ENCODE peak calls at places on chromosomes 2 and 18, in six cellular contexts. H is astrocyte of the cerebellum, U is skeletal muscle cell, I is endodermal cell, V is AG10803, Y is hepatocyte. R is an unnamed sample.

GRCh38 chr2:61335226-61335625 is 135.7 kb downstream of the USP34 start:
- DNase-seq in U (no peak), H (no peak), V (no peak), I (no peak), Y (no peak), R (no peak)

GRCh38 chr2:67516358-67516757 is 119.2 kb downstream of the ETAA1 start:
- DNase-seq in U (no peak), V (no peak), H (no peak), I (no peak), Y (no peak), R (no peak)

GRCh38 chr18:74994502-74995403 is 214.2 kb downstream of the PTGR3 start:
- DNase-seq in H (no peak), U (no peak), Y (no peak), V (peak), I (peak), R (no peak)

GRCh38 chr2:40488101-40488598 is 36.3 kb upstream of the SLC8A1 start:
- DNase-seq in Y (peak), V (peak), U (no peak), H (no peak), I (no peak), R (peak)

GRCh38 chr2:218694405-218695145 is 16.1 kb upstream of the TTLL4 start:
- DNase-seq in V (no peak), I (no peak), H (no peak), U (no peak), Y (no peak), R (no peak)

GRCh38 chr2:235573331-235574221 is 79.7 kb downstream of the AGAP1 start:
- DNase-seq in H (no peak), I (no peak), U (no peak), Y (no peak), V (no peak), R (no peak)

GRCh38 chr2:197165020-197165419 is 145.6 kb downstream of the ANKRD44 start:
- DNase-seq in V (no peak), H (no peak), U (no peak), I (no peak), Y (no peak), R (no peak)

GRCh38 chr2:239195318-239195871 is 205.4 kb downstream of the HDAC4 start:
- DNase-seq in V (no peak), Y (no peak), H (no peak), U (no peak), I (peak), R (no peak)

GRCh38 chr18:35862115-35862640 is 110.3 kb upstream of the RMP24 start:
- DNase-seq in Y (no peak), V (no peak), H (no peak), I (peak), U (no peak), R (no peak)

GRCh38 chr2:236865052-236865451 is 220.6 kb upstream of the COPS8 start:
- DNase-seq in H (no peak), V (no peak), Y (no peak), I (no peak), U (no peak), R (no peak)

GRCh38 chr2:95669441-95669994 is 77.7 kb downstream of the TRIM43 start:
- DNase-seq in H (no peak), Y (no peak), U (no peak), V (peak), I (no peak), R (no peak)

GRCh38 chr2:176729706-176730569 is 460.7 kb downstream of the MTX2 start:
- DNase-seq in U (peak), V (peak), I (no peak), Y (peak), H (peak), R (no peak)

GRCh38 chr2:10289891-10290290 is 12.8 kb upstream of the HPCAL1 start:
- DNase-seq in H (no peak), Y (no peak), U (peak), I (no peak), V (peak), R (no peak)

GRCh38 chr2:145379934-145380333 is 860.0 kb upstream of the ZEB2 start:
- DNase-seq in U (peak), I (no peak), Y (no peak), V (no peak), H (no peak), R (no peak)

GRCh38 chr18:13136689-13137040 is 81.9 kb upstream of the LDLRAD4 start:
- DNase-seq in Y (no peak), V (no peak), H (no peak), U (no peak), I (peak), R (no peak)

GRCh38 chr2:69770193-69770702 is 28.3 kb downstream of the ANXA4 start:
- DNase-seq in V (peak), U (peak), Y (peak), I (no peak), H (peak), R (no peak)

GRCh38 chr2:7838636-7839035 is 843.2 kb upstream of the ID2 start:
- DNase-seq in I (peak), H (no peak), V (no peak), Y (no peak), U (no peak), R (no peak)

GRCh38 chr2:183543731-183544130 is 419.5 kb downstream of the NUP35 start:
- DNase-seq in H (no peak), U (no peak), V (no peak), I (no peak), Y (peak), R (no peak)

GRCh38 chr2:27175330-27175729 is 26.5 kb downstream of the TCF23 start:
- DNase-seq in Y (no peak), V (peak), U (no peak), H (no peak), I (no peak), R (no peak)

GRCh38 chr2:27856386-27856785 is 33.8 kb downstream of the RBKS start:
- DNase-seq in I (no peak), U (no peak), Y (no peak), V (no peak), H (no peak), R (no peak)

GRCh38 chr2:215685218-215685962 is 249.5 kb upstream of the FN1 start:
- DNase-seq in U (peak), V (peak), I (no peak), Y (no peak), H (no peak), R (no peak)

GRCh38 chr2:212227755-212228154 is 310.8 kb downstream of the ERBB4 start:
- DNase-seq in I (no peak), H (peak), V (peak), Y (peak), U (peak), R (peak)

GRCh38 chr2:155382781-155383180 is 684.3 kb downstream of the KCNJ3 start:
- DNase-seq in U (no peak), I (no peak), H (no peak), V (no peak), Y (peak), R (no peak)

GRCh38 chr2:68749345-68749744 is 14.7 kb downstream of the ARHGAP25 start:
- DNase-seq in Y (no peak), I (no peak), H (no peak), U (no peak), V (no peak), R (no peak)

GRCh38 chr2:179376881-179377280 is 112.2 kb upstream of the SESTD1 start:
- DNase-seq in H (peak), Y (no peak), V (peak), I (no peak), U (no peak), R (no peak)

GRCh38 chr2:197184959-197185586 is 125.5 kb downstream of the ANKRD44 start:
- DNase-seq in V (no peak), I (no peak), Y (peak), H (peak), U (no peak), R (no peak)

DNA sequence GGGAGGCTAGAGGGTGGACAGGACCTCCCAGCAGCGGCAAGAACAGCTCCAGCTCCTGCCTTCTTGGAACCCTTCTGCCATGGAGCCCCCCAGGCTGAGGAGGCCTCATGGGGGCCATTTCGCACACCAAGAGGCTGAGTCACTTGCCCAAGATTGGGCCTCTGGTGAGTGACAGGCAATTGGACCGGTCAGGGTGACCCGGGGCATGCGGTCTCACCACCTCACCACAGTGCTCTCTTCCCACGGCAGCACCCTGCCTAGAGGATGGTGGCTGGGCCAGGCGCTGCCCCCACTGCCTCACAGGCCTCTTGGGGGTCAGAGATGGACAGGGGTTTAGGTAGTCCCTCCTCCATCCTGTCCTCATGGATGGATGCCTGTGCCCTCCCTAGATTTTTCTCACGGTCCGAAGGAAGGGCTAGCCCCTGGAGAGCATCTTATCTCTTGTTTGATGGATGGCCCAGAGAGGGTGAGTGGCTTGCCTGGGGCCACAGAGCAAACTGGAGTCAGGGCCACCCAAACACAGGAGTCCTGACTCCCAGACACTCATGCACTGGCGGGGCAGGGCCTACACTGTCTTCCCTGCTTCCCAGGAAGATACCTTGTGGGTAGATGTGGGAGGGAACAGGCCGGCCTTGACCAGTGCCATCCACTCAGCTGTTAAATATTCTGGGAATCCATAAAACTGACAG is 119.2 kb downstream of the INHBB start:
- DNase-seq in H (no peak), V (no peak), I (no peak), U (no peak), Y (no peak), R (no peak)
- H3K4me3 ChIP-seq in H (no peak), V (no peak), I (peak), U (no peak), Y (no peak), R (no peak)

DNA sequence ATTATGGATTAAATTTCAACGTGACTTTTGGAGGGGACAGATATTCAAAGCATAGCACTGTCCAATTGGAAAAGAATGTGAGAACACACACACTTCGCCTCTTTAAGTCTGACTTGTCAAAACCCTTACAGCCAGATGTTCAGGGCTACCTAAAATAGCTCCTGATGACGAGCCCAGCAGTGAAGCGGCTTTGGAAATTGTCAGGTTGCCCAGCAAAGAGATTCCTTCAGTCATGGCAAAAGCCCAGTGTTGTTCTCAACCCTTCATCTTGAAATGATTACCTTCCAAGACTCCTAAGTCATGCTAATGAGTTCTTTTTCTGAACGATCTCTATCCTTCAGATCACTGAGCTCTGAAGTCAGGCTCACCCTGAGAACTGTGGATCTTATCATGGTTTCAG is 436.6 kb downstream of the LRATD1 start:
- DNase-seq in U (no peak), H (no peak), V (peak), Y (no peak), I (no peak), R (peak)
- H3K4me3 ChIP-seq in U (no peak), H (no peak), V (no peak), Y (no peak), I (no peak), R (no peak)

GRCh38 chr18:30566877-30567276 is 475.7 kb downstream of the DSC3 start:
- DNase-seq in V (no peak), Y (no peak), H (no peak), U (no peak), I (no peak), R (no peak)

GRCh38 chr18:30562231-30562630 is 480.3 kb downstream of the DSC3 start:
- DNase-seq in Y (no peak), I (no peak), U (no peak), V (no peak), H (no peak), R (no peak)
- H3K4me3 ChIP-seq in Y (no peak), I (no peak), U (no peak), V (no peak), H (no peak), R (no peak)

GRCh38 chr2:65300772-65301711 is 73.4 kb downstream of the ACTR2 start:
- DNase-seq in U (peak), H (peak), I (peak), V (peak), Y (peak), R (peak)
- H3K4me3 ChIP-seq in U (peak), H (no peak), I (no peak), V (peak), Y (no peak), R (peak)

GRCh38 chr18:55862693-55863485 is 274.9 kb upstream of the TCF4 start:
- DNase-seq in H (no peak), I (peak), Y (no peak), V (no peak), U (no peak), R (no peak)
- H3K4me3 ChIP-seq in H (no peak), I (no peak), Y (no peak), V (peak), U (peak), R (peak)

DNA sequence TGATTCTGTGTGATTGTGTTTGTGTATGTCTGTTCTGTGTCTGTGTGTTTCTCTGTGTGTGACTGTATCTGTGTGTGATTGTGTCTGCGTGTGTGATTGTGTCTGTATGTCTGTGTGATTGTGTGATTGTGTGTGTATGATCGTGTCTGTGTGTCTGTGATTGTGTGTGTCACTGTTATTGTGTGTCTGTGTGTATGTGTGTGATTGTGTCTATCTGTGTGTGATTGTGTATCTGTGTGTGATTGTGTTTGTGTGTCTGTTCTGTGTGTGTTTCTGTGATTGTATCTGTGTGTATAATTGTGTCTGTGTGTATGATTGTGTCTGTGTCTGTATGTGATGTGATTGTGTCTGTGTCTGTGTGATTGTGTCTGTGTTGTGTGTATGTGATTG is 11.7 kb upstream of the KLHL30 start:
- DNase-seq in I (no peak), V (no peak), U (no peak), Y (no peak), H (no peak), R (no peak)
- H3K4me3 ChIP-seq in I (no peak), V (no peak), U (no peak), Y (no peak), H (no peak), R (no peak)

DNA sequence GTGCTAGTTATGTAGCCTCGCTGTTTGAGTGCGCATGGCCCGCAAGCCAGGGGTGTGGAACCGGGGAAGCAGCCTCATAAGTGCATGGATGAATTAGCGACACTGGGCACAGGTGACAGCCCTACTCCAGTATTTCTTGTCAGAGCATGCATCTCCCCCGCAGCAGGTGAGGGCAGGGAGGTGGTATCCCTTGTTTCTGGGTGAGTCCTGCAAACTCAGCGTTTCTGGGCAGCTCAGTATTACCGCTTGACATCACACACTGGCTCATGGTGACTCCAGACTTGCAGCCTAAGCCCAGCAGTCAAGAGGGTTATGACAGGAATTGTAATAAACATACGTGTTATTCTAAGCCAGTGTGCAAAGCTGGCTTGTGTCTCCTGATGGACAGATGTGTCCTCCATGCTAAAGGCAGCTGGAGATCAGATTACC is 2.5 kb downstream of the CABLES1 start:
- DNase-seq in Y (no peak), I (no peak), H (no peak), U (no peak), V (no peak), R (no peak)
- H3K4me3 ChIP-seq in Y (no peak), I (peak), H (peak), U (no peak), V (peak), R (no peak)

R was measured in AG09309.